ENCODE peak calls at places on chromosomes 2 and 18, in ten cellular contexts. J, Q, L, E, S, T, C, H, B and V are unnamed samples.
A peak's percentile ranks its signal among the peaks of the same experiment; 100 is the strongest.

GRCh38 chr2:171056307-171056706 is 104.4 kb downstream of the TLK1 start:
- DNase-seq in J (peak; percentile 8), Q (peak; percentile 19), L (peak; percentile 25), E (no peak), S (no peak), T (no peak), C (no peak), H (peak; percentile 76), B (no peak), V (no peak)

GRCh38 chr2:156356006-156356764 is 23.7 kb upstream of the NR4A2 start:
- DNase-seq in J (no peak), Q (no peak), L (peak; percentile 70), E (no peak), S (no peak), T (no peak), C (no peak), H (peak; percentile 33), B (no peak), V (peak; percentile 62)

GRCh38 chr18:71673498-71673897 is 870.6 kb downstream of the CBLN2 start:
- DNase-seq in J (no peak), Q (no peak), L (no peak), E (no peak), S (no peak), T (no peak), C (no peak), H (no peak), B (no peak), V (no peak)

GRCh38 chr18:79707239-79707638 is 27.6 kb downstream of the CTDP1 start:
- DNase-seq in J (no peak), Q (no peak), L (no peak), E (no peak), S (no peak), T (no peak), C (no peak), H (no peak), B (no peak), V (no peak)

GRCh38 chr2:234363011-234363487 is 133.8 kb downstream of the ARL4C start:
- DNase-seq in J (no peak), Q (no peak), L (no peak), E (no peak), S (peak; percentile 83), T (no peak), C (no peak), H (peak; percentile 37), B (no peak), V (peak; percentile 8)

GRCh38 chr2:168188011-168188410 is 59.4 kb downstream of the STK39 start:
- DNase-seq in J (no peak), Q (no peak), L (no peak), E (no peak), S (no peak), T (peak; percentile 41), C (no peak), H (no peak), B (no peak), V (no peak)

GRCh38 chr2:122864728-122865127 is 1109.3 kb downstream of the TSN start:
- DNase-seq in J (no peak), Q (peak; percentile 34), L (no peak), E (no peak), S (no peak), T (no peak), C (no peak), H (no peak), B (no peak), V (peak; percentile 30)

GRCh38 chr2:8543065-8543411 is 138.8 kb upstream of the ID2 start:
- DNase-seq in J (no peak), Q (no peak), L (no peak), E (no peak), S (no peak), T (peak; percentile 15), C (peak; percentile 11), H (no peak), B (peak; percentile 78), V (no peak)

GRCh38 chr2:232697807-232698110 is 628 bp downstream of the GIGYF2 start:
- DNase-seq in J (no peak), Q (no peak), L (no peak), E (no peak), S (no peak), T (no peak), C (no peak), H (no peak), B (no peak), V (no peak)

GRCh38 chr2:16774091-16774490 is 108.5 kb upstream of the CYRIA start:
- DNase-seq in J (no peak), Q (peak; percentile 8), L (no peak), E (no peak), S (no peak), T (no peak), C (no peak), H (peak; percentile 48), B (no peak), V (peak; percentile 39)

GRCh38 chr2:69190743-69191425 is 177.9 kb downstream of the ANTXR1 start:
- DNase-seq in J (no peak), Q (peak; percentile 57), L (no peak), E (no peak), S (peak; percentile 33), T (no peak), C (no peak), H (peak; percentile 47), B (no peak), V (no peak)

GRCh38 chr2:222087998-222088397 is 210.8 kb downstream of the PAX3 start:
- DNase-seq in J (no peak), Q (no peak), L (no peak), E (no peak), S (no peak), T (no peak), C (no peak), H (no peak), B (no peak), V (no peak)

GRCh38 chr2:222076978-222077690 is 221.7 kb downstream of the PAX3 start:
- DNase-seq in J (no peak), Q (no peak), L (no peak), E (no peak), S (no peak), T (no peak), C (no peak), H (no peak), B (no peak), V (peak; percentile 16)

GRCh38 chr2:222082201-222082600 is 216.6 kb downstream of the PAX3 start:
- DNase-seq in J (no peak), Q (no peak), L (no peak), E (no peak), S (no peak), T (no peak), C (no peak), H (no peak), B (no peak), V (no peak)
- TF ChIP-seq CTCF in J (no peak), Q (no peak), L (no peak), E (no peak), S (no peak), T (no peak), C (no peak), H (no peak), B (no peak), V (no peak)

GRCh38 chr2:192741889-192742288 is 547.2 kb upstream of the TMEFF2 start:
- DNase-seq in J (no peak), Q (peak; percentile 13), L (no peak), E (no peak), S (peak; percentile 56), T (no peak), C (no peak), H (peak; percentile 3), B (no peak), V (peak; percentile 39)
- TF ChIP-seq CTCF in J (no peak), Q (peak; percentile 3), L (no peak), E (no peak), S (peak; percentile 64), T (no peak), C (no peak), H (no peak), B (no peak), V (peak; percentile 31)

GRCh38 chr2:68135448-68136320 is 22.0 kb upstream of the PNO1 start:
- DNase-seq in J (no peak), Q (no peak), L (no peak), E (no peak), S (no peak), T (no peak), C (no peak), H (no peak), B (no peak), V (no peak)

GRCh38 chr2:68134120-68134519 is 23.6 kb upstream of the PNO1 start:
- DNase-seq in J (no peak), Q (no peak), L (no peak), E (no peak), S (no peak), T (no peak), C (no peak), H (no peak), B (no peak), V (no peak)

DNA sequence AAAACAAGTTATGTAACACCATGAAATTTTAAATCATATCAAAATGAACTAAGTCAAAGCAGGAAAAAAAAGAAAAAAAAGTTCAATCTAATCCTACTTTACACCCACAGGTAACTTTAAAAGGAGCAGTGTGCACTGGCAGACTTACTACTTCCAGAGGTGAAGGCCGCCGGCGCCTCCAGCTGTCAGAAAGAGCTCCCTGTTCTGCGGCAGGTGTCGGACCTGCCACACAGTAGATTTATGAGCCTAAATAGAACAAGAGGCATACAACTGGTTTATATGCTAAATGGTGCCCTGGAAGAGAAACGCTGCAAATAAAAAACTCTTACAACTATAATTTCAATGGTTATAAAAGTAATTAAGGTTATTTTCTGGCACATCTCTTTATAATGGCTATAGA is 23.1 kb upstream of the PNO1 start:
- DNase-seq in J (no peak), Q (no peak), L (no peak), E (no peak), S (no peak), T (no peak), C (no peak), H (no peak), B (no peak), V (no peak)
- TF ChIP-seq CTCF in J (no peak), Q (no peak), L (no peak), E (no peak), S (no peak), T (no peak), C (no peak), H (no peak), B (no peak), V (no peak)

GRCh38 chr2:236176417-236176816 is 8.2 kb upstream of the GBX2 start:
- DNase-seq in J (no peak), Q (peak; percentile 40), L (no peak), E (no peak), S (peak; percentile 79), T (no peak), C (no peak), H (peak; percentile 59), B (no peak), V (peak; percentile 51)

GRCh38 chr2:236177967-236178909 is 10.1 kb upstream of the GBX2 start:
- DNase-seq in J (no peak), Q (peak; percentile 65), L (no peak), E (peak; percentile 65), S (peak; percentile 90), T (peak; percentile 58), C (no peak), H (peak; percentile 55), B (no peak), V (peak; percentile 43)

GRCh38 chr2:236176951-236177350 is 8.8 kb upstream of the GBX2 start:
- DNase-seq in J (no peak), Q (no peak), L (no peak), E (no peak), S (no peak), T (no peak), C (no peak), H (no peak), B (no peak), V (no peak)

GRCh38 chr2:236178921-236179652 is 10.9 kb upstream of the GBX2 start:
- DNase-seq in J (no peak), Q (no peak), L (no peak), E (no peak), S (peak; percentile 61), T (no peak), C (no peak), H (peak; percentile 40), B (no peak), V (no peak)

GRCh38 chr2:236177604-236177966 is 9.4 kb upstream of the GBX2 start:
- DNase-seq in J (no peak), Q (peak; percentile 36), L (no peak), E (peak; percentile 66), S (peak; percentile 87), T (peak; percentile 39), C (no peak), H (peak; percentile 31), B (no peak), V (no peak)
- TF ChIP-seq CTCF in J (peak; percentile 27), Q (peak; percentile 47), L (no peak), E (no peak), S (peak; percentile 31), T (no peak), C (no peak), H (peak; percentile 48), B (no peak), V (no peak)